ENCODE peak calls at places on chromosome 11, in seven cellular contexts. P is A172, Y is H4, A is HEK293T, R is C1 segment of cervical spinal cord, O is endothelial cell, S is OCI-LY7. H is an unnamed sample.

GRCh38 chr11:6402561-6402981 is 12.3 kb downstream of the SMPD1 start:
- DNase-seq in Y (no peak), P (peak), A (no peak), S (peak), R (no peak), O (no peak), H (peak)

GRCh38 chr11:72189448-72190250 is 2.3 kb upstream of the FOLR1 start:
- DNase-seq in Y (peak), P (no peak), O (no peak), A (no peak), S (no peak), R (peak), H (no peak)

GRCh38 chr11:16114451-16114850 is 241.9 kb downstream of the SOX6 start:
- DNase-seq in O (no peak), R (no peak), Y (no peak), S (no peak), P (no peak), A (no peak), H (no peak)

GRCh38 chr11:13964771-13965074 is 2.2 kb downstream of the SPON1 start:
- DNase-seq in P (no peak), A (no peak), Y (no peak), S (no peak), R (no peak), O (no peak), H (no peak)

GRCh38 chr11:120205596-120206161 is 5.2 kb upstream of the OAF start:
- DNase-seq in A (no peak), R (no peak), S (no peak), Y (peak), P (peak), O (no peak), H (no peak)

GRCh38 chr11:72038491-72038890 is 39.8 kb downstream of the IL18BP start:
- DNase-seq in O (no peak), A (no peak), S (no peak), P (peak), Y (no peak), R (peak), H (no peak)

GRCh38 chr11:119262668-119263351 is 54.1 kb downstream of the MCAM start:
- DNase-seq in A (no peak), Y (no peak), P (peak), O (no peak), R (no peak), S (no peak), H (peak)

GRCh38 chr11:113705871-113706654 is at the start of gene TMPRSS5:
- DNase-seq in O (no peak), Y (no peak), P (no peak), R (peak), S (no peak), A (no peak), H (no peak)

GRCh38 chr11:73640567-73640966 is 5.8 kb upstream of the PLEKHB1 start:
- DNase-seq in P (no peak), R (no peak), S (no peak), A (no peak), Y (no peak), O (no peak), H (no peak)

GRCh38 chr11:42175203-42175602 is 715.8 kb upstream of the LRRC4C start:
- DNase-seq in P (no peak), A (no peak), R (no peak), Y (peak), S (no peak), O (no peak), H (no peak)

GRCh38 chr11:118703563-118704106 is 24.2 kb upstream of the TREH start:
- DNase-seq in S (no peak), R (peak), O (no peak), A (no peak), P (no peak), Y (no peak), H (peak)

GRCh38 chr11:110434952-110435779 is 5.4 kb downstream of the FDX1 start:
- DNase-seq in Y (no peak), P (no peak), A (no peak), S (peak), R (no peak), O (no peak), H (peak)

GRCh38 chr11:79189604-79190003 is 251.2 kb downstream of the TENM4 start:
- DNase-seq in R (no peak), O (no peak), S (no peak), P (no peak), A (no peak), Y (no peak), H (no peak)

GRCh38 chr11:115760921-115761320 is 256.7 kb upstream of the CADM1 start:
- DNase-seq in P (no peak), Y (no peak), S (no peak), A (no peak), O (no peak), R (no peak), H (no peak)

GRCh38 chr11:94563176-94563847 is 3.9 kb upstream of the PIWIL4 start:
- DNase-seq in P (peak), Y (peak), R (no peak), A (no peak), S (no peak), O (no peak), H (no peak)

GRCh38 chr11:124442442-124442841 is 3.1 kb downstream of the OR8B8 start:
- DNase-seq in P (no peak), O (no peak), A (no peak), Y (no peak), R (no peak), S (no peak), H (no peak)

GRCh38 chr11:68314886-68315580 is 2.6 kb downstream of the LRP5 start:
- DNase-seq in S (no peak), Y (peak), A (no peak), O (no peak), P (peak), R (no peak), H (no peak)

GRCh38 chr11:71580057-71581003 is 2.3 kb downstream of the KRTAP5-11 start:
- DNase-seq in A (peak), R (peak), S (peak), O (peak), P (peak), Y (peak), H (peak)